ENCODE peak calls at places on chromosomes 1 and 21, in six cellular contexts. F, N, V, S, D and G are unnamed samples.

GRCh38 chr1:161139765-161140164 is 7.3 kb upstream of the DEDD start:
- DNase-seq in F (no peak), N (no peak), V (peak), S (no peak), D (peak), G (peak)

GRCh38 chr21:39885119-39885848 is 18.0 kb downstream of the PCP4 start:
- DNase-seq in F (no peak), N (no peak), V (no peak), S (no peak), D (no peak), G (no peak)

GRCh38 chr1:54199151-54199764 is 572 bp downstream of the CYB5RL start:
- DNase-seq in F (no peak), N (no peak), V (no peak), S (no peak), D (peak), G (no peak)

GRCh38 chr1:175462618-175463017 is 270.0 kb upstream of the KIAA0040 start:
- DNase-seq in F (no peak), N (no peak), V (no peak), S (no peak), D (no peak), G (no peak)

GRCh38 chr1:54516249-54516920 is 31.6 kb upstream of the ACOT11 start:
- DNase-seq in F (no peak), N (no peak), V (peak), S (no peak), D (no peak), G (no peak)

GRCh38 chr1:202516434-202516877 is 168.0 kb downstream of the PPP1R12B start:
- DNase-seq in F (no peak), N (no peak), V (peak), S (no peak), D (no peak), G (no peak)

GRCh38 chr1:52426391-52426790 is 22.0 kb downstream of the PRPF38A start:
- DNase-seq in F (no peak), N (no peak), V (peak), S (no peak), D (peak), G (peak)

GRCh38 chr1:214305164-214305751 is 24.3 kb downstream of the SMYD2 start:
- DNase-seq in F (no peak), N (no peak), V (no peak), S (no peak), D (no peak), G (no peak)

GRCh38 chr1:31374511-31375196 is 1.8 kb upstream of the FABP3 start:
- DNase-seq in F (no peak), N (no peak), V (peak), S (no peak), D (no peak), G (no peak)

GRCh38 chr21:42666023-42666747 is 12.8 kb downstream of the PDE9A start:
- DNase-seq in F (no peak), N (peak), V (no peak), S (no peak), D (no peak), G (no peak)

GRCh38 chr1:153791856-153792253 is 16.6 kb downstream of the SLC27A3 start:
- DNase-seq in F (no peak), N (peak), V (peak), S (no peak), D (peak), G (peak)

GRCh38 chr1:171664976-171665375 is 12.5 kb upstream of the MYOC start:
- DNase-seq in F (no peak), N (no peak), V (no peak), S (no peak), D (no peak), G (no peak)

GRCh38 chr1:246659594-246660140 is 64.5 kb upstream of the SCCPDH start:
- DNase-seq in F (no peak), N (no peak), V (no peak), S (no peak), D (no peak), G (no peak)

GRCh38 chr1:221435510-221435909 is 306.4 kb downstream of the DUSP10 start:
- DNase-seq in F (no peak), N (no peak), V (peak), S (peak), D (peak), G (peak)

GRCh38 chr1:184036517-184036949 is 995 bp downstream of the COLGALT2 start:
- DNase-seq in F (no peak), N (peak), V (no peak), S (no peak), D (peak), G (no peak)

GRCh38 chr1:100582943-100583342 is 45.0 kb downstream of the GPR88 start:
- DNase-seq in F (no peak), N (no peak), V (no peak), S (no peak), D (no peak), G (no peak)

GRCh38 chr21:15688016-15688415 is 41.8 kb upstream of the USP25 start:
- DNase-seq in F (no peak), N (no peak), V (no peak), S (no peak), D (no peak), G (no peak)

GRCh38 chr1:207755846-207756692 is 4.2 kb downstream of the CD46 start:
- DNase-seq in F (no peak), N (no peak), V (no peak), S (no peak), D (no peak), G (no peak)

GRCh38 chr21:41705546-41706262 is 61.1 kb downstream of the RIPK4 start:
- DNase-seq in F (no peak), N (no peak), V (no peak), S (no peak), D (no peak), G (no peak)

GRCh38 chr1:115130786-115131185 is 41.5 kb upstream of the TSPAN2 start:
- DNase-seq in F (no peak), N (no peak), V (no peak), S (no peak), D (no peak), G (no peak)

GRCh38 chr21:38610573-38611251 is 112.4 kb upstream of the ERG start:
- DNase-seq in F (no peak), N (no peak), V (no peak), S (no peak), D (no peak), G (no peak)

DNA sequence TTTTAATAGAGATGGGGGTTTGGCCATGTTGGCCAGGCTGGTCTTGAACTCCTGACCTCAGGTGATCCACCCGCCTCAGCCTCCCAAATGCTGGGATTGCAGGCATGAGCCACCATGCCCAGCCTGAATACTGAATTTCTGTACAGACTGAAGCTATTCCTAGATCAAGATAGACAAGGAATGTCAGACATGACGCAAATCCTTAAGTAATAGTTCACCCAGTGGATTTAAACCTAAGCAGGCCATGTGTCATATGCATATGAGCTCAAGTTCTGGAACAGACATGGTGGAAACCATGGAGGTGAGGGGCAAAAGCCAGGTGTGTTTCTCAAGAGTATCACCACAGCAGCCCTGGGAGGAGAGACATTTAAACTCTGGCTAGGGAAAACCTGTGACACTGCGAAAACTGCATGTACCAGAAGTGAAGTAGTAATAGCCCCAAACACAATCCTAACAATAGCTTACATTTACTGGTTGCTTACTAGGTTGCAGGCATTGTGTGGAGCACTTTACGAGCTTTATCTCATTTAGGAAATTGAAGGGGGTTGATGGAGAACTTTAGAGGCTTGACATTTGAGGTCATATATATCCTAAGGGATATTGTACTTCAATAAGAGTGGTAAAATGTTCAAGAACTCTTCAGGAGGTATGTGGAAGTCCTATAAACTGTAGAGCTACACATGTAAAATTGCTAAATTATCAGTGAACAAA is 31.7 kb upstream of the MAN1A2 start:
- DNase-seq in F (no peak), N (no peak), V (no peak), S (no peak), D (no peak), G (peak)
- H3K14ac ChIP-seq in F (no peak), N (no peak), V (no peak), S (no peak), D (no peak), G (no peak)

DNA sequence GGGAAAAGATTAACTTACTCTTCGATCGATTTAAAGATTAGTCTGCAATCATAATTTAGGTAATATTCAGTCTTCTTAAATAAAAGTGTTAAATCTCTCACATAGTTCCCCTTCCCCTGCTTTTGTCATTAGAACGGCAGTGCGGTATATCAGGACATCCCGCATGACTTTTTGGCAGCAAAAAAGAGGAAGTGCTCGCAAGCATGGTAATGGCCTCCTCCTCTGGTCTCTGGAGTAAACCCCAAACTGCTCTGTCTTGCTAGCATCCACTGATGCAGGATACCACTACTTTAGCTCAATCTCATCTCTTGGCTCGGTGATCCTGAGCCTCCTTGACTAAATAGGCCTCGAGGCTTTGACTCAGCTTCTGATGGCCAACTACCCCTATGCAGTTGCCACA is 78.7 kb upstream of the VAV3 start:
- DNase-seq in F (no peak), N (no peak), V (no peak), S (no peak), D (no peak), G (peak)
- H3K14ac ChIP-seq in F (no peak), N (no peak), V (no peak), S (no peak), D (no peak), G (no peak)

DNA sequence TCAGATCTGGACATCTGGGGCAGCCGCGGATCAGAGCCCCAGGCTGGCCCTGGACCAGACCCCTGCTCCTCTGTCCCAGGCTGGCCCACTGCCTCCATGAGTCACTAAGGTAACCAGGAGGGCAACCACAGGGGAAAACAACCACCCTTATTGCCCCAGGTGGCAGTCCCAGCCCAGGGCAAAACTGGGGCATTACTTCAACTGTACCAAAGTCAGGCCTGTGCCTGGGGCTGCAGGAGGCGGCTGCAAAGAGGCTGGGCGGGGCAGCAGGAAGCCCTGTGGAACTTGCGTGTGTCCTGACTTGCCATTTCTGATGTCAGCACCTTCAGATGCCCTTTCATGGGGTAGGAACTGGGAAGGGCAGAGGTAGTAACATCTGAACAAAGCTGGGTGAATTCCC is 26.4 kb upstream of the ZNF648 start:
- DNase-seq in F (no peak), N (no peak), V (no peak), S (no peak), D (no peak), G (peak)
- H3K14ac ChIP-seq in F (no peak), N (no peak), V (no peak), S (no peak), D (no peak), G (no peak)

GRCh38 chr1:86821956-86822355 is 92.0 kb downstream of the SELENOF start:
- DNase-seq in F (no peak), N (no peak), V (no peak), S (no peak), D (no peak), G (no peak)

GRCh38 chr1:86823821-86824500 is 90.0 kb downstream of the SELENOF start:
- DNase-seq in F (no peak), N (no peak), V (no peak), S (no peak), D (no peak), G (no peak)

GRCh38 chr1:86825294-86825693 is 88.6 kb downstream of the SELENOF start:
- DNase-seq in F (no peak), N (no peak), V (peak), S (no peak), D (peak), G (no peak)

GRCh38 chr1:86828024-86828423 is 85.9 kb downstream of the SELENOF start:
- DNase-seq in F (no peak), N (no peak), V (no peak), S (no peak), D (no peak), G (no peak)

GRCh38 chr1:86822463-86822862 is 91.5 kb downstream of the SELENOF start:
- DNase-seq in F (no peak), N (no peak), V (no peak), S (no peak), D (no peak), G (no peak)
- H3K14ac ChIP-seq in F (no peak), N (no peak), V (no peak), S (no peak), D (no peak), G (no peak)

DNA sequence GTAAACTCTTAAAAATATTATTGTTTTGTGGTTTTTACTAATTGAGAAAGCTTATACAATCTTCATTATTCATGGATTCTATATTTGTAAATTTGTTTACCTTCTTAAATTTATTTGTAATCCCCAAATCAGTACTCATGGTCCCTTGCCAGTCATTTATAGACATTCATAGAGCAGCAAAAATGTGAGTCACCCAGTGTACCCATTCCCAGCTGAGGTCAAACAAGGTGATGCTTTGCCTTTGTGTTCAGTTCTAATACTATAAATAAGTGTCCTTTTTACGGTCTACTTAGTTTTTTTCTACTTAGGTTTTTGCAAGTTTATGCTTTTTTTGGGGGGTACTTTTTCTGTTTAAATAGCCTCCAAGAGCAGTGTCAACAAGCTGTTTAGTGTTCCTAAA is 36.1 kb downstream of the SORT1 start:
- DNase-seq in F (no peak), N (no peak), V (peak), S (no peak), D (peak), G (no peak)
- H3K14ac ChIP-seq in F (no peak), N (no peak), V (no peak), S (no peak), D (no peak), G (no peak)

DNA sequence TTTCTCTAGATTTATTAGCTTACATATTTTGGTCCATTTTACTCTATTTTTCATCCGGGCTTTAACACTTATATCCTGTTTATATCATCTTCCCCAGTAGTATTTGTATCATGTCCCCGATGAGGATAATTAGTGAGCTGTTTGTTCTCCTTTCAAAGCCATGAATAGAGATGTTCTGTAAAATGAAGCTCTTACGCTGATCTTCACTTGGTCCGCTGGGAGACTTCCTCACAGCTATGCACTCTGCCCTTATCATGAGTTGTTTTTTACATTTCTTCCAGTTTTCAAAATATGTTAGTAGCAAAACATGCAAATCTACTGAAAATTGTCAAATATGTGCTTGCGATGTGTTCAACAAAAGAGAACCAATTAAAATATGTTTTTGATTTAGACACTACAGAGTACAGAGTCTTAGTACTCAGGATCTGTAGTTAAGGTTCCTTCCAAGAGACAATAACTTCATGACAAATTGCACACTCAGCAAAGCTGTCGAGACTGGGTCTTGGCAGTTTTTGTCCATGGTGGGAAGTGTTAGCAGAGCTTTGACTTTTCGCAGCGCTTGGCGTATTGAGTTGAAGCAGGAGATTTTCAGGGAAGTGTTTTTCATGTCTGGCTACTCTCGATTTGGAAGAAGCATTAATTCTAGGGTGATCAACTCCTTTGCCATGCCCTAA is 292.0 kb upstream of the ADAMTS5 start:
- DNase-seq in F (no peak), N (no peak), V (no peak), S (no peak), D (no peak), G (no peak)
- H3K14ac ChIP-seq in F (no peak), N (no peak), V (no peak), S (no peak), D (no peak), G (no peak)

GRCh38 chr1:245465666-245466065 is 310.9 kb downstream of the KIF26B start:
- DNase-seq in F (no peak), N (no peak), V (no peak), S (no peak), D (no peak), G (no peak)
- H3K14ac ChIP-seq in F (no peak), N (no peak), V (no peak), S (no peak), D (no peak), G (peak)

DNA sequence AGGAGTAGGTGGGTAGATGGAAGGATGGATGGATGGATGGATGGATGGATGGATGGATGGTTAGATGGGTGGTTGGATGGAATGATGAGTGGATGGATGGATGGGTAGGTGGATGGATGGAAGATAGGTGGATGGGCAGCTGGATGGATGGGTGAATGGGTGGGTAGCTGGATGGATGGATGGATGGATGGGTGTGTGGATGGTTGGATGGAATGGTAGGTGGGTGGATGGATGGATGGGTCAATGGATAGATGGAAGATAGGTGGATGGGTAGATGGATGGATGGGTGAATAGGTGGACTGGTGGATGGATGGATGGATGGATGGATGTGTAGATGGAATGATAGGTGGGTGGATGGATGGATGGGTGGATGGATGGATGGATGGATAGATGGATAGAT is 164.0 kb upstream of the VAMP3 start:
- DNase-seq in F (no peak), N (no peak), V (no peak), S (no peak), D (no peak), G (no peak)
- H3K14ac ChIP-seq in F (no peak), N (no peak), V (no peak), S (no peak), D (no peak), G (no peak)

DNA sequence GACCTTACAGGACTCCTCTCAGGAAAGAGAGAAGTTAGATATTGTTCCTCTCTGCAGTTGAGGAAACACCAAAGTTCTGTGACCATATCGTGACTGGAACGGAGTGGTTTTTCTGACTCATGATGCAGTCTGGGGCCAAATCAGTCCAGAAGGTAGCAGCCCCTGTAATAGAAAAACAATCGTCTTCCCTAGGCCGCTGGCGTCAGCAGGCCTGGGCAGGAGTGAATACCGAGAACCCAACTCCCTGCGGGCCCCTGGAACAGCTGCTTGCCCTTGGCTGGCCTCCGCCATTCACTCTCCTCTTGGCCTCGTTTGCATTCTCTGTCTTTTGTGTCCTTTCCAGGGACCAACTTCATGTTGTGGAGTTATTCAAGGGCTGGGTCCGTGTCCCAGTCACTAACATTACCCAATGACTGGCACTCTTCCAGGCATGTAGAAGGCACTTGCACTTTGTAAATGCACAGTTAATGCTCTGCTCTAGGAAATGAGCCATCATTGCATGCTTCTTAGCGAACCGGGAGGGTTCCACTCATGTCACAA is 10.9 kb upstream of the CD101 start:
- DNase-seq in F (no peak), N (no peak), V (peak), S (no peak), D (peak), G (no peak)
- H3K14ac ChIP-seq in F (no peak), N (no peak), V (no peak), S (no peak), D (no peak), G (no peak)

DNA sequence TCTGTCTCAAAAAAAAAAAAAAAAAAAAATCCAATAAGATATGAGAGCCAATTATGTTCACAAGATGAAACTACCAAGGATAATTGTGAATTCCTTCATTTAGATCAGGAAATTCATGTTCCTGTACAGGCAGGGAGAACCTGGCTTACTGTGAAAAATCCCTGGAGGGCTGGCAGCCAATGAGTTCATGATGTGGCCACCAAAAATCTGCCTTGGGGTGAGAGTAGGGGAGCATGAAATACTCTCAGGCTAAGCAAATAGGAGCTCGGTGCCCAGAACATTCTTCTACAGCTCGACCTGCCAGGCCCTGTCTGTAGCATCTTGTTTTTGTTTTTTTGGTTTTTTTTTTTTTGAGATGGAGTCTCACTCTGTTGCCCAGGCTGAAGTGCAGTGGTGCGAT is 50.1 kb downstream of the PIK3CD start:
- DNase-seq in F (no peak), N (no peak), V (no peak), S (no peak), D (no peak), G (peak)
- H3K14ac ChIP-seq in F (no peak), N (no peak), V (no peak), S (no peak), D (no peak), G (no peak)